ENCODE peak calls at places on chromosomes 7 and 10, in five cellular contexts. P is ovary, B is aorta, D is AG04450, E is AG04449. I is an unnamed sample.

GRCh38 chr10:4450981-4451501 is 375.0 kb upstream of the AKR1E2 start:
- DNase-seq in B (no peak), E (peak; percentile 56), D (peak; percentile 52), P (no peak), I (peak; percentile 78)

GRCh38 chr7:76328390-76328789 is 25.9 kb downstream of the HSPB1 start:
- DNase-seq in D (no peak), P (no peak), B (peak; percentile 51), E (no peak), I (no peak)

GRCh38 chr10:35447693-35448407 is 111.5 kb downstream of the CCNY start:
- DNase-seq in D (no peak), P (no peak), B (no peak), E (no peak), I (no peak)

GRCh38 chr10:30583778-30584415 is 45.7 kb downstream of the LYZL2 start:
- DNase-seq in P (peak; percentile 65), B (no peak), E (no peak), D (peak; percentile 29), I (peak; percentile 55)

GRCh38 chr10:126242352-126243260 is 145.7 kb downstream of the ADAM12 start:
- DNase-seq in P (peak; percentile 80), D (peak; percentile 78), B (no peak), E (peak; percentile 65), I (peak; percentile 89)

GRCh38 chr10:25725917-25726716 is 207.9 kb upstream of the MYO3A start:
- DNase-seq in E (no peak), B (no peak), D (no peak), P (no peak), I (peak; percentile 4)

GRCh38 chr7:144835668-144836544 is at the start of gene TPK1:
- DNase-seq in P (peak; percentile 87), B (peak; percentile 97), D (peak; percentile 46), E (peak; percentile 26), I (peak; percentile 79)

GRCh38 chr7:96235281-96235680 is 86.6 kb downstream of the SLC25A13 start:
- DNase-seq in B (no peak), P (no peak), D (no peak), E (no peak), I (peak; percentile 11)

GRCh38 chr7:28621369-28621807 is 209.1 kb downstream of the CREB5 start:
- DNase-seq in B (no peak), P (no peak), E (no peak), D (no peak), I (no peak)

GRCh38 chr7:140230517-140230861 is 53.7 kb upstream of the KDM7A start:
- DNase-seq in E (no peak), B (peak; percentile 80), P (no peak), D (no peak), I (no peak)

GRCh38 chr7:43700059-43700501 is 29.2 kb downstream of the COA1 start:
- DNase-seq in D (peak; percentile 43), E (no peak), P (no peak), B (no peak), I (peak; percentile 40)

GRCh38 chr7:30905078-30906012 is 6.3 kb upstream of the AQP1 start:
- DNase-seq in P (no peak), E (no peak), D (no peak), B (no peak), I (no peak)

GRCh38 chr7:100493476-100494264 is 9.9 kb downstream of the NYAP1 start:
- DNase-seq in B (no peak), P (peak; percentile 55), D (no peak), E (no peak), I (no peak)

GRCh38 chr10:69180525-69181204 is 631 bp downstream of the SUPV3L1 start:
- DNase-seq in E (no peak), B (no peak), P (no peak), D (no peak), I (no peak)

GRCh38 chr10:48792687-48793096 is 108.0 kb downstream of the WDFY4 start:
- DNase-seq in P (no peak), D (peak; percentile 23), B (no peak), E (peak; percentile 12), I (peak; percentile 10)

GRCh38 chr7:94656925-94657731 is 1.2 kb upstream of the SGCE start:
- DNase-seq in E (no peak), D (no peak), B (no peak), P (peak; percentile 25), I (no peak)

GRCh38 chr10:23344251-23344841 is at the start of gene C10orf67:
- DNase-seq in P (peak; percentile 69), D (no peak), E (no peak), B (no peak), I (no peak)

GRCh38 chr10:102152545-102152890 is 329 bp downstream of the NOLC1 start:
- DNase-seq in E (no peak), B (no peak), D (no peak), P (no peak), I (no peak)

GRCh38 chr7:39683216-39683845 is 60.0 kb downstream of the RALA start:
- DNase-seq in P (no peak), D (no peak), B (no peak), E (no peak), I (peak; percentile 28)

GRCh38 chr7:26379711-26380110 is 88.0 kb downstream of the SNX10 start:
- DNase-seq in D (no peak), E (no peak), B (no peak), P (no peak), I (no peak)

GRCh38 chr7:90232440-90232839 is 12.5 kb upstream of the CFAP69 start:
- DNase-seq in P (no peak), E (no peak), D (no peak), B (no peak), I (no peak)

GRCh38 chr7:90231304-90231703 is 13.7 kb upstream of the CFAP69 start:
- DNase-seq in P (no peak), E (no peak), D (no peak), B (no peak), I (no peak)

GRCh38 chr7:90229728-90230127 is 15.2 kb upstream of the CFAP69 start:
- DNase-seq in B (no peak), E (no peak), D (no peak), P (no peak), I (no peak)

GRCh38 chr7:90233569-90233968 is 11.4 kb upstream of the CFAP69 start:
- DNase-seq in E (no peak), D (no peak), B (no peak), P (no peak), I (no peak)

DNA sequence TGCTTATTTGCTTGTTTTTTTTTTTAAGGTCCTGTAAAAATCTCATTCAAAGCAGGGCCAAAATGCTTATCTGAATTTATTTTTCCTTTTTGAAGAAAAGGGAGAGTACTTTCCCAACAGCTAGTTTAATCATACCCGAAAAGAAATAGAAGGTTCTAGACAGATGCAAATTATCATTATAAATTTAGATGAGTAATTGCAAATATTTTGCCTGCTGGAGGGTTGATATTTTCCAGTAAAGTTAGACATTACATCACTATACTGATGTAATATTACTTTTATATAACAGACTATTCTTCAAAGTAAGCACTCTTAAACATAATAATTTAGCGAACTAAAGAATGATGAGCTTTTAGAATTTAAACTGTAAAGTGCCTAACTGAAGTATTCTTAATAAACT is 14.1 kb upstream of the CFAP69 start:
- DNase-seq in E (no peak), B (no peak), P (no peak), D (no peak), I (no peak)
- H3K4me3 ChIP-seq in E (no peak overlapping the region), B (no peak overlapping the region), P (no peak overlapping the region), D (no peak overlapping the region), I (no peak overlapping the region)

DNA sequence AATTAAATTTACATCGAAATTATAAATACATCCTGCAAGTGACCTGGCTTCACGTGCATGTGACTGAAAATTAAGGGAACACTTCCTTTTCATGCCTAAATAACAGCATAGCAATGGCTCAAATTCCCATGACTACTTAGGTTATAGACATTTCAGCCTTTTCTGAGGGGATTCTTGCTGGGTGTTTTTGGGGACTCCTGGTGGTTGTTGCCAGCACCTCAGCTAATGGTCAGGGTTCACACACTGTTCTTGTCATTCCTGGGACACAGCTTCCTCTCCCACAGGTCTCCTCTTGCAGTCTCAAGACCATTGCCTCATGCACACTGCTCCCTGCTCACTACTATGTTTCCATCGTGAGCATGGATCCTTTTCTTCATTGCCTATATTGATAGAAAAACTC is 148.9 kb upstream of the GLI3 start:
- DNase-seq in P (no peak), D (no peak), B (no peak), E (no peak), I (no peak)
- H3K4me3 ChIP-seq in P (no peak overlapping the region), D (no peak overlapping the region), B (no peak overlapping the region), E (no peak overlapping the region), I (no peak overlapping the region)

GRCh38 chr10:110568055-110568735 is 700 bp downstream of the SMC3 start:
- DNase-seq in P (no peak), B (peak; percentile 78), E (no peak), D (no peak), I (no peak)
- H3K4me3 ChIP-seq in P (peak overlapping the region; percentile 98), B (peak overlapping the region; percentile 99), E (peak overlapping the region; percentile 84), D (peak overlapping the region; percentile 83), I (peak overlapping the region; percentile 93)

GRCh38 chr10:128150045-128150493 is 23.8 kb upstream of the MKI67 start:
- DNase-seq in E (no peak), B (peak; percentile 85), D (peak; percentile 11), P (no peak), I (peak; percentile 9)
- H3K4me3 ChIP-seq in E (peak overlapping the region; percentile 66), B (no peak overlapping the region), D (peak overlapping the region; percentile 71), P (no peak overlapping the region), I (peak overlapping the region; percentile 65)

DNA sequence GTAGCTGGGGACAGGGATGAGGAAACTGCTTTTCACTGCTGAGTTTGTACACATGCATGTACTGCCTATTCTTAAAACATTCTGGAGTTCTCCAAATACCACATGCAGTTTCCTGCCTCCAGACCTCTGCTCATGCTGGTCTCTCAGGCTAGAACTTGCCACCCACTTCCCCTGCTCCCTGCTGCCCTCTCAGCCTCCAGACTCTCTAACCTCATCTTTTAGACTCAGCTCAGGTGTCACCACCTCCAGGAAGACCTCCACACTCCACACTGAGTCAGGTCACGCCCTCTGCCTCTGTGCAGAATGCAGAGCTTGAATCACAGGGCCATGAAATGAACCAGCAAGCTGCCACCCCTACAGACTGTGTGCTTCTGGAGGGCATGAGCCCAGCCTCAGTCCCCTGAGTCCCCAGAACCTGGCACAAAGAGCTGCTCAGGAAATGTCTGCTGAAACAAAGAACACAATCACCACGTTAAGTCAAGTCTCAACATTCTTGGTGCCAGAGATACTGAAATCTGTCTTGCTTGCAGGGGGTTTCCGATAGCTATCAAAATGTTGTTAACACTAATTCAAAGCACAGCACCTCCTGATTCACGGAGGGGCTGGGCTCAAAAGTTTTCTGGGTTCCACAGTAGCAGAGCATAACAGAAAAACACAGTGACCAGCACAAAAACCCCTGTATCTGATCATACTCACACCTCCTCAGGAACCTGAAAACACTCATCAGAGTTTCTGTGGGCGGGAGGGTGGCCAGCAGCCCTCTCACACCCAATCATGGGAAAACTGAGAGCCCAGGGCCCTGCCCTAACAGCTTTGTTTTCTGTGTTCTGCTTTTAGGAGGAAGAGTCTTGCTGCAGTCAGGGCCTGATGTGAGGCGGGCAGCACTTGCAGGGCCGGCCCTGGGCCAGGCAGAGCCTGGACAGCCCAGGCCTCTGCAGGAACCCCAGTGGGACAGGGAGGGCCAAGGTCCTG is 21.1 kb downstream of the FAM53B start:
- DNase-seq in D (no peak), B (peak; percentile 76), P (no peak), E (no peak), I (no peak)
- H3K4me3 ChIP-seq in D (no peak overlapping the region), B (no peak overlapping the region), P (no peak overlapping the region), E (no peak overlapping the region), I (no peak overlapping the region)

GRCh38 chr10:111076191-111076681 is 593 bp upstream of the ADRA2A start:
- DNase-seq in E (no peak), B (peak; percentile 84), P (peak; percentile 80), D (no peak), I (no peak)
- H3K4me3 ChIP-seq in E (peak overlapping the region; percentile 49), B (peak overlapping the region; percentile 38), P (peak overlapping the region; percentile 51), D (peak overlapping the region; percentile 43), I (peak overlapping the region; percentile 49)